ENCODE peak calls at places on chromosomes 12 and 14, in five cellular contexts. Y is HuH-7; N is stimulated activated CD8-positive, alpha-beta memory T cell treated with anti-CD3 and anti-CD28 coated beads, Interleukin-15, amount 100 ng/mL, for 24 hours; L is BJ; Q is psoas muscle. S is an unnamed sample.

GRCh38 chr12:123748661-123749060 is 13.4 kb upstream of the DNAH10 start:
- DNase-seq in Y (no peak), N (no peak), Q (no peak), L (no peak), S (no peak)

GRCh38 chr14:80356413-80356812 is 145.1 kb upstream of the DIO2 start:
- DNase-seq in N (no peak), L (no peak), Q (no peak), Y (no peak), S (no peak)

GRCh38 chr14:50600849-50601248 is 40.9 kb downstream of the ATL1 start:
- DNase-seq in N (no peak), L (no peak), Y (no peak), Q (no peak), S (no peak)

GRCh38 chr12:57564178-57564740 is 14.4 kb downstream of the KIF5A start:
- DNase-seq in Q (no peak), L (no peak), N (no peak), Y (no peak), S (no peak)

GRCh38 chr14:100898935-100899840 is 4.3 kb downstream of the RTL1 start:
- DNase-seq in Y (no peak), Q (no peak), N (no peak), L (no peak), S (peak)

GRCh38 chr12:65568517-65568916 is 255.8 kb upstream of the HMGA2 start:
- DNase-seq in Q (no peak), Y (no peak), N (no peak), L (no peak), S (no peak)

GRCh38 chr12:83378186-83378727 is 691.6 kb downstream of the TMTC2 start:
- DNase-seq in L (no peak), N (no peak), Y (no peak), Q (no peak), S (no peak)

GRCh38 chr12:89288959-89289358 is 63.3 kb downstream of the DUSP6 start:
- DNase-seq in Y (no peak), N (no peak), Q (no peak), L (no peak), S (no peak)

GRCh38 chr14:68977137-68977740 is 1.9 kb downstream of the ACTN1 start:
- DNase-seq in Y (no peak), Q (no peak), N (no peak), L (peak), S (no peak)

GRCh38 chr12:10374624-10375018 is 15.2 kb downstream of the KLRK1 start:
- DNase-seq in L (no peak), N (no peak), Q (no peak), Y (no peak), S (no peak)

GRCh38 chr12:64673490-64674169 is 63.3 kb downstream of the RASSF3 start:
- DNase-seq in Q (no peak), L (no peak), Y (no peak), N (no peak), S (no peak)

GRCh38 chr12:108363165-108363564 is 24.1 kb upstream of the CMKLR1 start:
- DNase-seq in L (no peak), N (no peak), Y (no peak), Q (no peak), S (no peak)

GRCh38 chr14:104536942-104537612 is 42.5 kb upstream of the C14orf180 start:
- DNase-seq in L (no peak), Q (no peak), Y (no peak), N (no peak), S (no peak)

GRCh38 chr12:101759396-101760047 is 20.3 kb upstream of the SYCP3 start:
- DNase-seq in N (no peak), Q (no peak), L (no peak), Y (peak), S (no peak)

GRCh38 chr14:99753225-99754140 is 39.7 kb upstream of the EML1 start:
- DNase-seq in Y (no peak), Q (no peak), N (no peak), L (no peak), S (no peak)

GRCh38 chr14:35400707-35401421 is 3.7 kb downstream of the NFKBIA start:
- DNase-seq in N (no peak), Q (peak), L (no peak), Y (no peak), S (no peak)

GRCh38 chr12:46934374-46935111 is 108.7 kb upstream of the SLC38A4 start:
- DNase-seq in L (no peak), N (no peak), Y (no peak), Q (no peak), S (no peak)

GRCh38 chr14:91878274-91878673 is 10.9 kb upstream of the TC2N start:
- DNase-seq in Y (no peak), N (no peak), L (no peak), Q (no peak), S (no peak)

GRCh38 chr12:124754949-124755800 is 108.5 kb downstream of the SCARB1 start:
- DNase-seq in N (no peak), Q (peak), Y (no peak), L (peak), S (peak)

GRCh38 chr14:91284146-91284790 is 39.8 kb upstream of the GPR68 start:
- DNase-seq in Y (no peak), N (no peak), Q (no peak), L (peak), S (no peak)

GRCh38 chr12:132505105-132505851 is 15.3 kb downstream of the FBRSL1 start:
- DNase-seq in N (no peak), Y (no peak), Q (peak), L (no peak), S (no peak)

GRCh38 chr14:89673499-89674225 is 256.6 kb upstream of the FOXN3 start:
- DNase-seq in Q (no peak), N (no peak), L (no peak), Y (no peak), S (no peak)

GRCh38 chr14:64683264-64683663 is 21.0 kb upstream of the PLEKHG3 start:
- DNase-seq in Q (no peak), L (no peak), Y (no peak), N (no peak), S (no peak)